ENCODE peak calls at places on chromosomes 6 and 20, in five cellular contexts. T is lung; V is CD8-positive, alpha-beta memory T cell; E is heart right ventricle; P is GM06990. S is an unnamed sample.

GRCh38 chr20:58870293-58871014 is 17.9 kb downstream of the GNAS start:
- DNase-seq in E (peak; percentile 75), V (peak; percentile 56), P (peak; percentile 46), T (peak; percentile 71), S (no peak)

GRCh38 chr6:137926207-137926731 is 59.2 kb downstream of the TNFAIP3 start:
- DNase-seq in V (no peak), E (no peak), P (no peak), T (no peak), S (peak; percentile 84)

GRCh38 chr20:31808481-31808880 is 10.7 kb upstream of the MYLK2 start:
- DNase-seq in P (no peak), V (no peak), E (no peak), T (no peak), S (no peak)

GRCh38 chr6:25971187-25971811 is 8.7 kb downstream of the TRIM38 start:
- DNase-seq in P (no peak), E (peak; percentile 47), T (peak; percentile 40), V (no peak), S (peak; percentile 86)

GRCh38 chr6:64411226-64411625 is 775.6 kb downstream of the PHF3 start:
- DNase-seq in T (no peak), P (no peak), V (no peak), E (no peak), S (no peak)

GRCh38 chr6:42200035-42200434 is 5.3 kb upstream of the GUCA1B start:
- DNase-seq in V (no peak), E (no peak), T (no peak), P (no peak), S (peak; percentile 94)

GRCh38 chr20:46021361-46022359 is 7.4 kb upstream of the SLC12A5 start:
- DNase-seq in V (peak; percentile 53), E (no peak), T (no peak), P (peak; percentile 73), S (no peak)

GRCh38 chr20:59087829-59088433 is 45.3 kb upstream of the PRELID3B start:
- DNase-seq in P (peak; percentile 22), V (peak; percentile 79), E (peak; percentile 84), T (peak; percentile 77), S (no peak)

GRCh38 chr20:57437267-57437666 is 46.1 kb downstream of the RBM38 start:
- DNase-seq in V (no peak), E (no peak), T (no peak), P (no peak), S (no peak)

GRCh38 chr6:169101981-169102380 is 151.7 kb downstream of the THBS2 start:
- DNase-seq in T (peak; percentile 17), E (no peak), V (no peak), P (no peak), S (peak; percentile 66)

GRCh38 chr6:152637422-152638047 is 373 bp upstream of the SYNE1 start:
- DNase-seq in V (no peak), P (no peak), E (no peak), T (no peak), S (no peak)

GRCh38 chr20:22586645-22587310 is 2.4 kb upstream of the FOXA2 start:
- DNase-seq in E (no peak), T (peak; percentile 61), V (no peak), P (peak; percentile 43), S (no peak)

GRCh38 chr6:112683106-112683505 is 336.0 kb downstream of the RFPL4B start:
- DNase-seq in P (no peak), V (no peak), T (no peak), E (no peak), S (no peak)

GRCh38 chr6:112683926-112684325 is 336.8 kb downstream of the RFPL4B start:
- DNase-seq in V (no peak), E (no peak), T (no peak), P (no peak), S (peak; percentile 88)

GRCh38 chr6:112682088-112682487 is 335.0 kb downstream of the RFPL4B start:
- DNase-seq in P (no peak), V (no peak), E (no peak), T (no peak), S (no peak)

DNA sequence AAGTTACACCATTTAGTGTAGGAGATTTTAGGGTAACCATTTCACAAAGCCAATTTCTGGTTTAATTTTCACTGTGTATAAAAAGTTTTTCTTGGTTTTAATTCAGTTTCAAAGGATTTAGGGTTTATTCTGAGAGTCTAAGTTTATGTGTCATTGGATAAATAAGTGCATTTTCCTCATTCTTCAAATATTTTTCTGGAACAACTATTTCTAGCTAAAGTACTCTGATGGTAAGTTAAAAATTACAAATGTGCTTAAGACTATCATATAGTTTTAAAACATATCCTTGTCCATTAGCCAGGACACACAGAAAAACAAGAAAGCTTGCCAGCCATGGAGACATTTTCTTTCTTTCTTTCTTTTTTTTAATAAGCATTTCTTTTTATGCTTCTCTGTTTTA is 332.9 kb downstream of the RFPL4B start:
- DNase-seq in E (no peak), V (no peak), P (no peak), T (no peak), S (no peak)
- H3K27me3 ChIP-seq in E (no peaks in the 10 kb centered on the region), V (no peaks in the 10 kb centered on the region), P (no peaks in the 10 kb centered on the region), T (no peaks in the 10 kb centered on the region), S (no peaks in the 10 kb centered on the region)

GRCh38 chr20:9506964-9507369 is 7.4 kb upstream of the LAMP5 start:
- DNase-seq in T (no peak), P (no peak), V (no peak), E (no peak), S (no peak)
- H3K4me3 ChIP-seq in T (no peak overlapping the region), P (no peak overlapping the region), V (no peak overlapping the region), E (peak overlapping the region; percentile 32), S (no peak overlapping the region)

DNA sequence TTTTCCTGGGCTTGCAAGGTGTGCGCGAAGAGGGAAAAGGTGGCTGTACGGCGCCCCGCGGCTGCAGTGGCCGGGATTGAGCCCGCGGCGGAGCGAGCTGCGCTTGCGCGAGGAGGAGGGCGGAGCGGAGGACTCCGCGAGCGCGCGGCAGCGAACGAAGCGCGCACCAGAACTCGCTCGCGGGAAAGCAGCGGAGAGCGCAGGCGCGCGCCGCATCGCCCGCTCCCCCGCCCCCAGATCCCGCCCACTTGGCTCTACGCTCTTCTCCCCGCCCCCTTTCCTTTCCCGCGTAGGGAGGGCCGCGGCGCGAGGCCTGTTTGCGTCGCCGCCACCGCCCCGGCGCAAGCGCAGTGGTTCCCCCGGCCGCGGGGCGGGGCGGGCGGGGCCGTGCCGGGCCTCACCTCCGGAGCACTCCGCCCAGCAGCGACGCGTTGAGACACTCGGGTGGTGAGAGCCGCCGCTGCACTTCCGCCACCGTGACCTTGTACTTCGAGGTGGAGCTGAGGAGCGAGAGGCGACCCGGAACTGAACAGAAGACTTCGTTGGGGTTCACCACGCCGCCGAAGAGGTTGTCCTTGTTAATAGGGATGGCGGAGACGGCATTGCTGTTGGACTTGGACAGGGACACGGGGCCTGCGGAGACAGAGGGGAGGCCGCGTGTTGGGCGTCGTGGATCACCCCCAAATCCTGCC is 10.6 kb downstream of the TFAP2A start:
- DNase-seq in T (peak; percentile 92), E (peak; percentile 83), P (peak; percentile 98), V (peak; percentile 83), S (peak; percentile 76)
- H3K27me3 ChIP-seq in T (peaks cover 12% of the 10 kb centered on the region), E (peaks cover 100% of the 10 kb centered on the region), P (no peaks in the 10 kb centered on the region), V (peaks cover 6% of the 10 kb centered on the region), S (no peaks in the 10 kb centered on the region)

DNA sequence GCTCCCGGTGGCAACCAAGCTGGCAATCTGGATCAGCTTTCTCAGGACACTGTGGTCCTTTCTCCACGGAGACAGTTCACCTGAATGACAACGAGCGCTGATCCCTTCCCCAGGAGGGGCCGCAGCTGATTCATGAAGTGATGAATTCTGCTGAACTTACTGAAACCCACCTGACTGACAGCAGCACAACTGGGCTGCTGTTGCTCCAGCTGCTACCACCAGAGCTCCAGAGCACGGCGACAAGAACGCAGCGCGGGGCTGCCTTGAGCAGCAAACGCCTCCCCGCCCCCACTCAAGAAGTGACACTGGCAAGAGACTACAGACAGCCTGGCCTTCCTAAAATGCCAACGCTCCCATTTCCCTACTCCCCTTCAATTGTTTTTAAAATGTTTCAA is 10.0 kb downstream of the PXDC1 start:
- DNase-seq in T (no peak), V (no peak), E (no peak), P (no peak), S (no peak)
- H3K4me3 ChIP-seq in T (no peak overlapping the region), V (no peak overlapping the region), E (no peak overlapping the region), P (no peak overlapping the region), S (no peak overlapping the region)